ENCODE peak calls at places on chromosomes 12 and 14, in eight cellular contexts. M is upper lobe of right lung, E is kidney, B is nephron progenitor cell, Y is hepatocyte, O is tibial artery, C is Panc1, G is AG04449. N is an unnamed sample.
A peak's percentile ranks its signal among the peaks of the same experiment; 100 is the strongest.

GRCh38 chr12:69519871-69520270 is 49.7 kb downstream of the FRS2 start:
- DNase-seq in M (no peak), E (no peak), B (no peak), Y (no peak), O (no peak), C (no peak), G (no peak), N (no peak)

GRCh38 chr12:132638541-132639408 is 20.2 kb downstream of the P2RX2 start:
- DNase-seq in M (no peak), E (no peak), B (peak; percentile 48), Y (peak; percentile 84), O (no peak), C (peak; percentile 20), G (peak; percentile 10), N (no peak)

GRCh38 chr14:103696466-103697071 is 18.7 kb downstream of the XRCC3 start:
- DNase-seq in M (peak; percentile 51), E (peak; percentile 85), B (peak; percentile 29), Y (no peak), O (no peak), C (no peak), G (no peak), N (no peak)

GRCh38 chr14:97970222-97970621 is 1173.0 kb downstream of the VRK1 start:
- DNase-seq in M (no peak), E (no peak), B (no peak), Y (no peak), O (no peak), C (no peak), G (no peak), N (no peak)

GRCh38 chr12:2387051-2387834 is 334.5 kb downstream of the CACNA1C start:
- DNase-seq in M (no peak), E (no peak), B (no peak), Y (no peak), O (peak; percentile 50), C (no peak), G (no peak), N (no peak)

GRCh38 chr12:102484017-102484731 is 3.8 kb upstream of the IGF1 start:
- DNase-seq in M (no peak), E (peak; percentile 41), B (peak; percentile 58), Y (peak; percentile 60), O (peak; percentile 76), C (peak; percentile 18), G (no peak), N (peak; percentile 21)

GRCh38 chr14:29906256-29906885 is 21.3 kb downstream of the PRKD1 start:
- DNase-seq in M (no peak), E (peak; percentile 72), B (no peak), Y (no peak), O (no peak), C (peak; percentile 78), G (no peak), N (no peak)

GRCh38 chr14:21041676-21042433 is at the start of gene RNASE7:
- DNase-seq in M (no peak), E (no peak), B (no peak), Y (no peak), O (no peak), C (no peak), G (no peak), N (no peak)

GRCh38 chr14:61374284-61374683 is 52.9 kb downstream of the PRKCH start:
- DNase-seq in M (no peak), E (no peak), B (no peak), Y (no peak), O (no peak), C (no peak), G (no peak), N (no peak)

GRCh38 chr14:59126714-59127436 is 61.6 kb upstream of the DAAM1 start:
- DNase-seq in M (no peak), E (no peak), B (peak; percentile 28), Y (peak; percentile 71), O (no peak), C (peak; percentile 30), G (no peak), N (no peak)

GRCh38 chr12:6935221-6935550 is 7.4 kb downstream of the ATN1 start:
- DNase-seq in M (no peak), E (no peak), B (no peak), Y (no peak), O (no peak), C (no peak), G (no peak), N (no peak)

GRCh38 chr12:6935551-6936377 is 7.9 kb upstream of the RNU7-1 start:
- DNase-seq in M (no peak), E (peak; percentile 77), B (no peak), Y (no peak), O (no peak), C (no peak), G (no peak), N (no peak)

GRCh38 chr12:6937481-6938352 is 5.9 kb upstream of the RNU7-1 start:
- DNase-seq in M (peak; percentile 97), E (peak; percentile 98), B (peak; percentile 90), Y (peak; percentile 96), O (peak; percentile 96), C (peak; percentile 57), G (no peak), N (peak; percentile 88)

GRCh38 chr12:6936378-6936638 is 7.3 kb upstream of the RNU7-1 start:
- DNase-seq in M (no peak), E (no peak), B (no peak), Y (no peak), O (no peak), C (no peak), G (no peak), N (no peak)

DNA sequence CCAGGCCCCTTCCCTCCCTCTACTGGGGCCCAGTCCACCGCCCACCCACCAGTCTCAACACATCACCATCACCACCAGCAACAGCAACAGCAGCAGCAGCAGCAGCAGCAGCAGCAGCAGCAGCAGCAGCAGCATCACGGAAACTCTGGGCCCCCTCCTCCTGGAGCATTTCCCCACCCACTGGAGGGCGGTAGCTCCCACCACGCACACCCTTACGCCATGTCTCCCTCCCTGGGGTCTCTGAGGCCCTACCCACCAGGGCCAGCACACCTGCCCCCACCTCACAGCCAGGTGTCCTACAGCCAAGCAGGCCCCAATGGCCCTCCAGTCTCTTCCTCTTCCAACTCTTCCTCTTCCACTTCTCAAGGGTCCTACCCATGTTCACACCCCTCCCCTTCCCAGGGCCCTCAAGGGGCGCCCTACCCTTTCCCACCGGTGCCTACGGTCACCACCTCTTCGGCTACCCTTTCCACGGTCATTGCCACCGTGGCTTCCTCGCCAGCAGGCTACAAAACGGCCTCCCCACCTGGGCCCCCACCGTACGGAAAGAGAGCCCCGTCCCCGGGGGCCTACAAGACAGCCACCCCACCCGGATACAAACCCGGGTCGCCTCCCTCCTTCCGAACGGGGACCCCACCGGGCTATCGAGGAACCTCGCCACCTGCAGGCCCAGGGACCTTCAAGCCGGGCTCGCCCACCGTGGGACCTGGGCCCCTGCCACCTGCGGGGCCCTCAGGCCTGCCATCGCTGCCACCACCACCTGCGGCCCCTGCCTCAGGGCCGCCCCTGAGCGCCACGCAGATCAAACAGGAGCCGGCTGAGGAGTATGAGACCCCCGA is 6.8 kb upstream of the RNU7-1 start:
- DNase-seq in M (no peak), E (peak; percentile 92), B (no peak), Y (no peak), O (no peak), C (no peak), G (no peak), N (no peak)
- TF ChIP-seq CTCF in M (no peak), E (no peak), B (no peak), Y (no peak), O (no peak), C (no peak), G (no peak), N (no peak)

DNA sequence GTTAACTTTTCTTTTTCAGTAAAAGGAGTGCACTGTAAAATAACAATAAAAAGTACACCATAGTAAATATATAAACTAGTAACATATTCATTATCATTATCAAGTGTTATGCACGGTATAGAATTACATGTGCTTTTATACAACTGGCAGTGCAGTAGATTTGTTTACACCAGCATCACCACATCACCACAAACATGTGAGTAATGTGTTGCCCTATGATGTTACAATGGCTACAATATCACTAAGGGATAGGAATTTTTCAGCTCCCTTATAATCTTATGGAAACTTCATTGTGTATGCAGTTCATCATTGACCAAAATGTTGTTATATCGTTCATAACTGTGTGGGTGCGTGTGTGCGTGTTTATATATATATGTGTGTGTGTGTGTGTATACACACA is 23.5 kb upstream of the NEDD1 start:
- DNase-seq in M (no peak), E (no peak), B (no peak), Y (no peak), O (no peak), C (no peak), G (no peak), N (no peak)
- TF ChIP-seq CTCF in M (no peak), E (no peak), B (no peak), Y (no peak), O (no peak), C (no peak), G (no peak), N (no peak)

GRCh38 chr14:69346710-69347109 is 51.4 kb downstream of the ERH start:
- DNase-seq in M (no peak), E (no peak), B (peak; percentile 75), Y (peak; percentile 40), O (no peak), C (no peak), G (no peak), N (no peak)
- TF ChIP-seq CTCF in M (peak; percentile 52), E (peak; percentile 18), B (peak; percentile 63), Y (peak; percentile 42), O (peak; percentile 37), C (peak; percentile 83), G (peak; percentile 93), N (no peak)

GRCh38 chr14:53109688-53110041 is 43.5 kb downstream of the DDHD1 start:
- DNase-seq in M (no peak), E (no peak), B (no peak), Y (no peak), O (no peak), C (no peak), G (no peak), N (no peak)

GRCh38 chr14:53106768-53107167 is 46.4 kb downstream of the DDHD1 start:
- DNase-seq in M (no peak), E (no peak), B (no peak), Y (no peak), O (no peak), C (no peak), G (no peak), N (no peak)

GRCh38 chr14:53109028-53109687 is 44.0 kb downstream of the DDHD1 start:
- DNase-seq in M (no peak), E (no peak), B (no peak), Y (no peak), O (no peak), C (no peak), G (no peak), N (no peak)

GRCh38 chr14:53110103-53110502 is 43.0 kb downstream of the DDHD1 start:
- DNase-seq in M (no peak), E (no peak), B (no peak), Y (no peak), O (no peak), C (no peak), G (no peak), N (no peak)

DNA sequence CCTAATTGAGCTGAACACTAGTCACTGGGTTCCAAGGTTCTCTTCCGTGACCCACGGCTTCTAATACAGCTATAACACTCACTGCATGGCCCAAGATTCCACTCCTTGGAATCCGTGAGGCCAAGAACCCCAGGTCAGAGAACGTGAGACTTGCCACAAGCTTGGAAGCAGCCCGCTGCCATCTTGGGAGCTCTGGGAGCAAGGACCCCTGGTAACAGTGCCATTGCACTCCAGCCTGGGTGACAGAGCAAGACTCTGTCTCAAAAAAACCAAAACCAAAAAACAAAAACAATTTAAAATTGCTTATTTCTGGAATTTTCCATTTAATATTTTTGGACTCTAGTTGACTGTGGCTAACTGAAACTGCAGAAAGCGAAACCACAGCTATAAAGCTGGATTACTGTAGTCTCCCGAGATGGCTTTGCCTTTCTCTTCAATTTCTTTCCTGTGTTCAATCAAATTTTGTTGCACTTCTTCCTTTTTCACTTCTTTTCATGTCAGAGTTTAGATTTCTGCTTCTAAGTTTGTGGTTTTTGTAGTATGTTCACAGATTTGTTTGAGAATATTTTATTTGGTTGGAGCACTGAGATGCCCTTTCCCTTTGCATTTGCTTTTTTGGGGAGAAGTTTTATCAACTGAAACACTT is 44.7 kb downstream of the DDHD1 start:
- DNase-seq in M (no peak), E (no peak), B (no peak), Y (no peak), O (no peak), C (no peak), G (no peak), N (no peak)
- TF ChIP-seq CTCF in M (no peak), E (no peak), B (no peak), Y (no peak), O (no peak), C (no peak), G (no peak), N (no peak)

N was measured in natural killer cell.